ENCODE peak calls at places on chromosomes 6 and 20, in eight cellular contexts. N, V, J, X, U, P, W and S are unnamed samples.

GRCh38 chr6:45880139-45880538 is 135.5 kb downstream of the CLIC5 start:
- DNase-seq in W (no peak), X (no peak), V (peak), J (no peak), P (no peak), U (no peak), N (peak), S (no peak)

GRCh38 chr20:1827974-1828785 is 67.0 kb upstream of the SIRPA start:
- DNase-seq in N (no peak), U (peak), W (peak), V (no peak), X (no peak), P (no peak), J (peak), S (no peak)

GRCh38 chr20:44785768-44786167 is 24.6 kb downstream of the RIMS4 start:
- DNase-seq in N (no peak), J (no peak), P (no peak), U (no peak), V (peak), W (no peak), X (no peak), S (no peak)

GRCh38 chr6:29760328-29760727 is 37.1 kb downstream of the HLA-F start:
- DNase-seq in P (peak), W (no peak), X (no peak), U (no peak), J (no peak), N (no peak), V (no peak), S (no peak)

GRCh38 chr20:22501034-22501433 is 83.3 kb downstream of the FOXA2 start:
- DNase-seq in V (no peak), W (no peak), P (no peak), X (no peak), U (no peak), N (no peak), J (no peak), S (no peak)

GRCh38 chr6:111745636-111746035 is 127.6 kb downstream of the FYN start:
- DNase-seq in W (no peak), U (no peak), N (no peak), X (no peak), V (no peak), P (no peak), J (no peak), S (no peak)

GRCh38 chr20:48767269-48767960 is 60.4 kb downstream of the PREX1 start:
- DNase-seq in U (no peak), N (no peak), J (no peak), W (no peak), X (no peak), P (no peak), V (no peak), S (no peak)

GRCh38 chr6:16409531-16410441 is 171.4 kb downstream of the GMPR start:
- DNase-seq in J (peak), W (peak), V (peak), X (peak), P (peak), U (peak), N (peak), S (peak)

GRCh38 chr6:154888426-154888825 is 106.7 kb upstream of the TIAM2 start:
- DNase-seq in U (no peak), P (peak), V (no peak), W (no peak), X (no peak), N (peak), J (no peak), S (no peak)

GRCh38 chr6:56708810-56709597 is 66.3 kb upstream of the DST start:
- DNase-seq in U (peak), X (no peak), N (peak), J (no peak), V (no peak), W (no peak), P (peak), S (no peak)

GRCh38 chr6:144519429-144519828 is 234.3 kb downstream of the UTRN start:
- DNase-seq in U (no peak), N (no peak), V (no peak), J (no peak), P (no peak), W (no peak), X (no peak), S (no peak)

GRCh38 chr20:51227744-51228143 is 204.8 kb upstream of the KCNG1 start:
- DNase-seq in W (no peak), N (no peak), U (no peak), V (no peak), X (no peak), J (no peak), P (no peak), S (no peak)

GRCh38 chr6:148438593-148438992 is 96.0 kb downstream of the SASH1 start:
- DNase-seq in X (no peak), N (peak), P (peak), J (no peak), V (no peak), U (no peak), W (no peak), S (no peak)

GRCh38 chr6:28657756-28658465 is 132.2 kb downstream of the GPX5 start:
- DNase-seq in P (peak), J (peak), X (peak), V (peak), U (peak), N (peak), W (no peak), S (peak)

GRCh38 chr6:74579794-74580193 is 626.1 kb downstream of the COL12A1 start:
- DNase-seq in J (no peak), V (no peak), P (no peak), X (no peak), W (no peak), U (no peak), N (no peak), S (no peak)

GRCh38 chr20:58717278-58718091 is 24.9 kb downstream of the NPEPL1 start:
- DNase-seq in J (no peak), P (no peak), W (peak), N (no peak), X (no peak), V (no peak), U (no peak), S (peak)

GRCh38 chr20:62875419-62876355 is 14.1 kb upstream of the TCFL5 start:
- DNase-seq in U (peak), X (peak), V (peak), P (peak), N (peak), J (peak), W (peak), S (peak)

GRCh38 chr20:24701668-24702067 is 232.2 kb downstream of the SYNDIG1 start:
- DNase-seq in N (no peak), U (no peak), X (no peak), V (no peak), W (no peak), P (no peak), J (no peak), S (no peak)

GRCh38 chr20:33005908-33006775 is 1.4 kb upstream of the BPIFB2 start:
- DNase-seq in N (no peak), P (no peak), V (no peak), U (no peak), X (no peak), W (no peak), J (no peak), S (no peak)

GRCh38 chr20:58127731-58128130 is 100.7 kb downstream of the ANKRD60 start:
- DNase-seq in V (no peak), N (peak), J (no peak), W (no peak), X (peak), U (peak), P (peak), S (no peak)

GRCh38 chr6:44073612-44074382 is 53.5 kb downstream of the MRPL14 start:
- DNase-seq in J (no peak), W (no peak), P (no peak), X (no peak), V (peak), U (no peak), N (peak), S (no peak)

GRCh38 chr20:45266977-45267376 is 12.6 kb upstream of the SLPI start:
- DNase-seq in U (no peak), J (no peak), X (no peak), P (no peak), N (no peak), W (no peak), V (no peak), S (no peak)

GRCh38 chr6:87244380-87244779 is 78.0 kb upstream of the SMIM8 start:
- DNase-seq in N (no peak), W (no peak), U (no peak), P (peak), J (no peak), X (no peak), V (no peak), S (no peak)

GRCh38 chr6:16130932-16131387 is 2.1 kb downstream of the MYLIP start:
- DNase-seq in W (no peak), J (peak), P (peak), N (peak), V (peak), X (no peak), U (no peak), S (peak)

GRCh38 chr6:44039191-44039719 is 88.0 kb downstream of the MRPL14 start:
- DNase-seq in X (no peak), W (no peak), P (no peak), V (no peak), U (no peak), J (no peak), N (no peak), S (no peak)

GRCh38 chr20:52924411-52925271 is 47.5 kb upstream of the TSHZ2 start:
- DNase-seq in P (peak), X (no peak), V (no peak), J (no peak), W (no peak), N (no peak), U (no peak), S (no peak)

GRCh38 chr6:68635706-68636513 is 828 bp downstream of the ADGRB3 start:
- DNase-seq in J (peak), P (peak), N (no peak), W (no peak), V (peak), X (no peak), U (no peak), S (peak)

GRCh38 chr6:161407115-161407514 is 133.3 kb upstream of the AGPAT4 start:
- DNase-seq in U (no peak), V (no peak), J (no peak), X (no peak), N (no peak), P (no peak), W (no peak), S (no peak)

GRCh38 chr6:100719883-100720682 is 161.0 kb downstream of the ASCC3 start:
- DNase-seq in P (peak), V (no peak), X (peak), U (peak), W (no peak), J (no peak), N (peak), S (no peak)

GRCh38 chr20:4375881-4376280 is 345.8 kb upstream of the PRND start:
- DNase-seq in N (peak), J (no peak), V (no peak), W (no peak), U (no peak), X (peak), P (peak), S (no peak)

GRCh38 chr6:106608080-106608668 is 21.1 kb downstream of the RTN4IP1 start:
- DNase-seq in P (peak), W (no peak), U (peak), X (peak), N (peak), J (peak), V (no peak), S (peak)

GRCh38 chr6:32327103-32327502 is 44.6 kb downstream of the TSBP1 start:
- DNase-seq in N (no peak), P (no peak), U (no peak), V (no peak), J (no peak), X (no peak), W (no peak), S (no peak)

GRCh38 chr20:20233041-20233514 is 134.8 kb upstream of the INSM1 start:
- DNase-seq in J (no peak), N (no peak), V (no peak), W (no peak), X (no peak), U (no peak), P (no peak), S (no peak)

GRCh38 chr6:154408906-154409500 is 52.4 kb upstream of the IPCEF1 start:
- DNase-seq in J (peak), P (peak), N (no peak), X (no peak), W (no peak), V (no peak), U (no peak), S (no peak)

GRCh38 chr6:97306946-97307345 is 23.9 kb upstream of the MMS22L start:
- DNase-seq in U (no peak), W (no peak), V (no peak), J (no peak), X (no peak), N (no peak), P (no peak), S (no peak)

GRCh38 chr6:167766986-167767714 is 59.6 kb upstream of the AFDN start:
- DNase-seq in X (no peak), W (peak), P (no peak), U (no peak), V (no peak), J (no peak), N (no peak), S (no peak)

GRCh38 chr20:61798632-61799031 is 267.0 kb downstream of the TAF4 start:
- DNase-seq in U (no peak), W (no peak), N (no peak), V (no peak), J (no peak), X (no peak), P (no peak), S (no peak)

GRCh38 chr20:61797971-61798411 is 267.7 kb downstream of the TAF4 start:
- DNase-seq in X (no peak), J (no peak), N (no peak), U (no peak), W (no peak), V (no peak), P (no peak), S (no peak)

GRCh38 chr20:61796738-61797137 is 268.9 kb downstream of the TAF4 start:
- DNase-seq in P (no peak), N (no peak), U (no peak), J (no peak), X (no peak), V (no peak), W (no peak), S (no peak)

GRCh38 chr20:61797200-61797599 is 268.5 kb downstream of the TAF4 start:
- DNase-seq in X (no peak), N (no peak), J (no peak), W (no peak), V (no peak), U (no peak), P (peak), S (no peak)

GRCh38 chr20:61795669-61796630 is 269.7 kb downstream of the TAF4 start:
- DNase-seq in P (no peak), U (no peak), X (no peak), W (no peak), J (no peak), V (no peak), N (no peak), S (no peak)
- TF ChIP-seq CTCF in P (no peak), U (no peak), X (no peak), W (no peak), J (no peak), V (no peak), N (no peak), S (no peak)

GRCh38 chr6:41392249-41392648 is 56.8 kb downstream of the NCR2 start:
- DNase-seq in U (no peak), W (no peak), J (no peak), X (no peak), N (no peak), V (no peak), P (no peak), S (no peak)
- TF ChIP-seq CTCF in U (no peak), W (no peak), J (no peak), X (no peak), N (no peak), V (no peak), P (no peak), S (no peak)

DNA sequence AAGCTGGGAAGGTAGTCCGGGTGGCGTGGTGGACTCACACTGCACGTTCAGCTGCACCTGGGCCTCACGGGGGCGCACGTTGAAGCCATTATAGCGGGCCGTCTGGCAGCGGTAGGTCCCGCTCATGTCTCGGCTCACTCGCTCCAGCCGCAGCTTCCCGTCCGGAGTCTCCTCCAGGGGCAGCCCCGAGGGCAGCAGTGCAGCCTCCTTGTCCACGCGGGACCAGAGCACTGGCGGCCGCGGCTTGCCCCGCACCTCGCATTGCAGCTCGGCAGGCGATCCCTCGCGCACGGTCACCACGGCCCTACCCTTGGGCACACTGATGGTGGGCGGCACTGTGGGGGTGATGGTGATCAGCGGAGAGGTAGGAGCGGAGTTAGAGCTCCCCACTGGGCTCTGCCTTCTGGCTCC is 47.6 kb downstream of the MDGA1 start:
- DNase-seq in X (no peak), U (no peak), N (no peak), V (peak), P (no peak), W (no peak), J (peak), S (peak)
- TF ChIP-seq CTCF in X (no peak), U (no peak), N (no peak), V (no peak), P (no peak), W (no peak), J (no peak), S (no peak)

GRCh38 chr6:143038845-143039244 is 21.8 kb upstream of the AIG1 start:
- DNase-seq in W (no peak), V (no peak), J (no peak), P (no peak), U (no peak), N (no peak), X (no peak), S (no peak)
- TF ChIP-seq CTCF in W (no peak), V (no peak), J (no peak), P (no peak), U (no peak), N (peak), X (no peak), S (no peak)

DNA sequence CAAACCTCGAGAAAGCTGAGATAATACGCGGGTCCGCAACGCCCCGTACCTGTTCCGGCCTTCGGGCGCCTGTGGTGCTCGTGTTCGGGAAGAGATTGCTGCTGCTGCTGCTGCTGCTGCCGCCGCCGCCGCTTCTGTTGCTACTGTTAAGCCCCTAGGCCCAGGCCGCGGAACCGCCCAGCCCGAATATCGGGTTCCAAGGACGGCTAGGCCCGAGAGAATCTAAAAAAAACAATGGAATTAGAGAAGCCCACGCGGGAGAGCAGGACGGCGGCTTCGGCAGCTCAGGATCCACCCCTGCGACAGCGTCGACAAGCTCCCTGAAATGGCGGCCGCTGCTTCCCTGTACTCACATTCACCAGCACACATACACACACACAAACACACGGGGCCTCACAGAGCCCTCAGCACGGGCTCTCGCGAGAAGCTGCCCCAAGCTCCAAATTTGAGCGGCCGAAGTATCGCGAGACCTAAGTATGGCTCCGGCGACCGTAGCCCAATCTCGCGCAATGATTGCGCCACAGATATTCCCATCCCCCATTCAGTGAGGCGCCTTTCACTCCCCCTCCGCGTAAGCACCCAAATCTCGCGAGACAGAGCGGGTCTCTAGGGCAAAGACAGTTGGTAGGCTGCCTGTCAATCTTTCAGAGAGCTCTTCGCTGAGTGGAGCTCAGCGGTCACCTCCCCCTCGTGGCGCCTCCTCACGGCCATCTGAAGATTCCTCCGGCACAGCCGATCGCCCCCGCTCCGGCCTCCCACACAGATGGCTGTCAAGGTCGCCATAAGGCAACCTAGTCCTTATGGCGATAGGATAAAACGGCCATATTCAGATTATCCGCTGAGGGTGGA is at the start of gene RBM39:
- DNase-seq in U (peak), V (peak), J (peak), P (peak), W (peak), N (peak), X (peak), S (peak)
- TF ChIP-seq CTCF in U (no peak), V (no peak), J (peak), P (peak), W (peak), N (peak), X (peak), S (no peak)